ENCODE peak calls at places on chromosomes 2 and 18, in ten cellular contexts. L is T47D; O is NT2/D1; Q is osteocyte; S is thoracic aorta; B is stimulated activated CD4-positive, alpha-beta T cell treated with anti-CD3 and anti-CD28 coated beads, Interleukin-2, amount 100 ng/mL, for 48 hours; T is tibial nerve; Z is fibroblast of pulmonary artery; M is EL; E is activated naive CD8-positive, alpha-beta T cell treated with anti-CD3 and anti-CD28 coated beads, Interleukin-2, amount 10 ng/mL, durations not matched to agents 7 days and 5 days. W is an unnamed sample.

GRCh38 chr2:195642677-195643063 is 14.4 kb upstream of the SLC39A10 start:
- DNase-seq in O (no peak), L (no peak), T (no peak), M (no peak), Q (no peak), E (no peak), Z (no peak), S (no peak), B (no peak), W (no peak)

GRCh38 chr18:12255626-12256026 is 1.5 kb downstream of the CIDEA start:
- DNase-seq in T (no peak), Z (peak; percentile 29), L (peak; percentile 48), O (no peak), M (peak; percentile 45), Q (no peak), B (no peak), S (no peak), E (no peak), W (no peak)

GRCh38 chr2:69450735-69451416 is 13.6 kb upstream of the NFU1 start:
- DNase-seq in Z (no peak), M (no peak), Q (no peak), E (no peak), O (no peak), T (no peak), L (no peak), S (no peak), B (no peak), W (no peak)

GRCh38 chr2:199466704-199467461 is 9.1 kb upstream of the SATB2 start:
- DNase-seq in Q (no peak), E (no peak), O (no peak), T (no peak), S (no peak), Z (no peak), L (no peak), B (no peak), M (no peak), W (no peak)

GRCh38 chr2:143682643-143683042 is 553.4 kb downstream of the ARHGAP15 start:
- DNase-seq in B (no peak), S (no peak), M (no peak), O (no peak), T (no peak), Z (no peak), E (no peak), Q (no peak), L (no peak), W (no peak)

GRCh38 chr2:223232896-223233295 is 180.9 kb downstream of the KCNE4 start:
- DNase-seq in B (no peak), Z (no peak), Q (no peak), M (no peak), E (no peak), L (no peak), S (no peak), T (no peak), O (no peak), W (no peak)

GRCh38 chr2:148720501-148720998 is 76.0 kb downstream of the EPC2 start:
- DNase-seq in T (no peak), S (no peak), O (no peak), L (no peak), Q (no peak), M (no peak), Z (peak; percentile 65), E (no peak), B (no peak), W (no peak)

GRCh38 chr18:9353596-9353995 is 19.0 kb downstream of the TWSG1 start:
- DNase-seq in T (no peak), E (no peak), M (no peak), S (no peak), B (no peak), Q (no peak), O (no peak), Z (no peak), L (no peak), W (no peak)

GRCh38 chr2:102291221-102292075 is 19.9 kb upstream of the IL1RL1 start:
- DNase-seq in E (no peak), O (no peak), Q (no peak), B (no peak), M (no peak), S (no peak), L (no peak), T (no peak), Z (no peak), W (no peak)

GRCh38 chr2:189203177-189203799 is 23.7 kb upstream of the COL5A2 start:
- DNase-seq in S (no peak), T (no peak), M (no peak), B (no peak), E (no peak), Q (no peak), L (no peak), O (no peak), Z (no peak), W (no peak)

GRCh38 chr2:173552540-173552939 is 197.9 kb downstream of the CDCA7 start:
- DNase-seq in Z (no peak), T (no peak), Q (no peak), O (no peak), E (no peak), B (no peak), M (no peak), S (no peak), L (no peak), W (no peak)

W was measured in OCI-LY7.